ENCODE peak calls at places on chromosomes 6 and 20, in nine cellular contexts. K is GM23338, N is fibroblast of lung, H is PC-9, L is brain microvascular endothelial cell, W is heart left ventricle, B is PC-3, E is H1, U is cardiac muscle cell. A is an unnamed sample.

GRCh38 chr20:3238616-3239025 is 369 bp downstream of the SLC4A11 start:
- DNase-seq in K (peak), U (no peak), E (no peak), W (no peak), N (peak), B (peak), L (no peak), H (peak), A (peak)

GRCh38 chr6:125986956-125987617 is 747 bp downstream of the TRMT11 start:
- DNase-seq in H (no peak), E (no peak), U (no peak), L (no peak), K (peak), N (peak), B (peak), W (no peak), A (no peak)

GRCh38 chr6:159229526-159229925 is 60.3 kb downstream of the FNDC1 start:
- DNase-seq in E (no peak), N (no peak), B (no peak), U (no peak), W (no peak), L (no peak), K (no peak), H (no peak), A (no peak)

GRCh38 chr20:38321959-38322598 is 18.1 kb downstream of the BPI start:
- DNase-seq in W (peak), N (peak), L (peak), K (peak), B (peak), H (peak), E (no peak), U (peak), A (no peak)

GRCh38 chr6:5082487-5083306 is 2.4 kb upstream of the PPP1R3G start:
- DNase-seq in B (peak), N (peak), L (peak), H (peak), U (no peak), E (no peak), W (no peak), K (no peak), A (peak)

GRCh38 chr6:112310439-112311154 is 36.5 kb upstream of the RFPL4B start:
- DNase-seq in W (no peak), L (no peak), N (no peak), E (no peak), U (no peak), K (no peak), H (no peak), B (no peak), A (no peak)

GRCh38 chr6:48766349-48766748 is 655.4 kb upstream of the PTCHD4 start:
- DNase-seq in N (peak), K (no peak), U (no peak), L (peak), W (no peak), B (peak), H (peak), E (no peak), A (peak)

GRCh38 chr20:23164176-23164601 is 78.1 kb upstream of the CD93 start:
- DNase-seq in E (peak), B (no peak), W (no peak), L (no peak), K (no peak), H (no peak), U (no peak), N (no peak), A (no peak)

GRCh38 chr6:167906899-167907298 is 80.2 kb downstream of the AFDN start:
- DNase-seq in W (peak), N (peak), K (peak), E (no peak), L (peak), H (no peak), B (no peak), U (peak), A (peak)

GRCh38 chr6:149234051-149234962 is 83.2 kb upstream of the TAB2 start:
- DNase-seq in L (peak), B (peak), U (no peak), N (peak), W (no peak), H (peak), K (no peak), E (no peak), A (peak)

GRCh38 chr6:88983532-88983931 is 20.1 kb upstream of the RNGTT start:
- DNase-seq in E (peak), L (peak), W (no peak), K (peak), U (peak), H (no peak), N (peak), B (peak), A (no peak)

GRCh38 chr6:36544228-36544627 is 3.1 kb downstream of the STK38 start:
- DNase-seq in E (no peak), B (peak), L (no peak), K (no peak), N (peak), H (no peak), U (no peak), W (no peak), A (no peak)
- H3K27ac ChIP-seq in E (no peak), B (no peak), L (no peak), K (no peak), N (no peak), H (no peak), U (no peak), W (peak), A (no peak)

DNA sequence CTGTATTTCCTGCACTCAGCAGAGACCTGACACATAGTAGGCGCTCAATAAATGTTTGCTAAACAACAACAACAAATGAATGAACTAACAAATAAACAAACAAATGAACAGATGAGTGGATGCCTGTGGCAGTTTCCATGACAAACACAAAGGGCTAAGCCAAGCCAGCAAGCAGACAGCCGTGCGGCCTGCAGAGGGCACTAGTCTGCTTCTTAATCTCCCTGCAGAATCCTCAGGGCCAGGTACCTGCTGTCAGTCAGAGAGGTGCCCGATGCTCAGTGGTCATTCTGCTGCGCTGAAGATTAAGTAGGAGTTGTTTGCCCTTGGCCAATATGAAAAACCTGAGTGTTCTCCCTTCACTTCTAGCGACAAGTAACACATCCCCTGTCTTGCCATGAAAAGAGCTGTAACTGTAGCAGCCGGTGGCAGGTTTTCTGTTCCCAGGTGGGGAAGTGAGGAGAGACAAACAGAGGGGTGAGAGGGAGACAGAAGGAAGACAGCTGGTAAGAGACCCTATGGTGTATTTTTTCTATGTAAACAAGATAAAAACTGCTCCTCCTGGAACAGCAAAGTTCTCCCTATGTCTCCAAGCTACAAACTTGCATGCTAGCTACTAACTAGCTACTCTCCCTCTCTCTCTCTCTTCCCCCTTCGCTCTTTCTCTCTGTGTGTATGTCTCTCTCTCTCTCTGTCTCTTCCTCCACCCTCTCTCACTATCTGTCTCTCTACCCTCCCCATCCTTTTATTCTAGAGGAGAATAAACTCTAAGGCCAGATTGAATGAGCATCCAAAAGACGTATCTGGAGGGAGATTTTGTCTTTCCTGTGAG is at the start of gene MC3R:
- DNase-seq in B (peak), L (peak), K (peak), U (peak), N (peak), E (peak), W (no peak), H (peak), A (no peak)
- TF ChIP-seq CTCF in B (peak), L (peak), K (peak), U (peak), N (peak), E (peak), W (peak), H (peak), A (peak)

GRCh38 chr20:50866036-50866685 is 65.1 kb downstream of the ADNP start:
- DNase-seq in B (no peak), K (no peak), N (no peak), U (no peak), W (no peak), H (no peak), E (no peak), L (no peak), A (no peak)

GRCh38 chr20:50862546-50862945 is 67.7 kb downstream of the BCAS4 start:
- DNase-seq in U (no peak), E (no peak), H (no peak), B (no peak), N (no peak), L (no peak), K (peak), W (no peak), A (no peak)

GRCh38 chr20:50867805-50868204 is 63.4 kb downstream of the ADNP start:
- DNase-seq in N (no peak), H (no peak), W (no peak), L (no peak), U (no peak), B (no peak), E (no peak), K (no peak), A (no peak)

GRCh38 chr20:50865591-50865990 is 65.6 kb downstream of the ADNP start:
- DNase-seq in H (no peak), U (no peak), L (no peak), K (no peak), B (no peak), W (no peak), N (no peak), E (no peak), A (no peak)

DNA sequence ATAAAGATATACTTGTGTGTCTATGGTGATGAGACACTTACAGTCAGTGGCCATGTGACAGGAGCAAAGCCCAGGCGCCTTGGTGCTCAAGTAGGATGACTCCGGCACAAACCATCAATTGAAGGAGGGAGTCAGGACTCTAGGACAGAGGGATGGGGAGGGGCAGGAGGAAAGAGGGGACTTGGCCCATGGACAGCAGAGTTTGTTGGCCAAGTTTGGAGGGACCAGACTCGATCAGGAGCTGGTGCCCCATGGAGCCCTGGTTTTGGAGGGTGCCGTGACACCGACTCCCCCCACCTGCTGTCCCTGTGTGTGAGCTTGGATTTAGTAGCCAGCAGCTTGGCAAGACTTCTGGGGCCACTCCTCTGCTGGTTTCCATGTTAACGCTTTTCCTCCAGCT is 66.1 kb downstream of the ADNP start:
- DNase-seq in W (no peak), E (no peak), H (no peak), B (no peak), K (no peak), U (no peak), N (no peak), L (no peak), A (no peak)
- H3K27ac ChIP-seq in W (no peak), E (no peak), H (no peak), B (no peak), K (no peak), U (no peak), N (no peak), L (no peak), A (no peak)

GRCh38 chr6:32622545-32623401 is 14.4 kb upstream of the HLA-DQA1 start:
- DNase-seq in W (peak), L (no peak), H (peak), E (no peak), N (peak), U (peak), K (peak), B (peak), A (peak)
- TF ChIP-seq CTCF in W (peak), L (peak), H (peak), E (peak), N (no peak), U (peak), K (peak), B (peak), A (no peak)

GRCh38 chr20:46828471-46828870 is 66.2 kb upstream of the EYA2 start:
- DNase-seq in U (no peak), E (no peak), L (peak), N (peak), K (no peak), H (no peak), B (peak), W (no peak), A (peak)

GRCh38 chr20:46826343-46826984 is 68.2 kb upstream of the EYA2 start:
- DNase-seq in B (no peak), E (no peak), N (peak), H (no peak), K (no peak), L (peak), U (no peak), W (no peak), A (peak)

GRCh38 chr20:46831633-46832011 is 63.0 kb upstream of the EYA2 start:
- DNase-seq in W (no peak), U (no peak), K (no peak), N (no peak), H (no peak), B (no peak), L (no peak), E (no peak), A (no peak)

GRCh38 chr20:46830886-46831632 is 63.6 kb upstream of the EYA2 start:
- DNase-seq in E (no peak), B (no peak), L (no peak), H (no peak), U (no peak), N (no peak), K (no peak), W (no peak), A (no peak)

DNA sequence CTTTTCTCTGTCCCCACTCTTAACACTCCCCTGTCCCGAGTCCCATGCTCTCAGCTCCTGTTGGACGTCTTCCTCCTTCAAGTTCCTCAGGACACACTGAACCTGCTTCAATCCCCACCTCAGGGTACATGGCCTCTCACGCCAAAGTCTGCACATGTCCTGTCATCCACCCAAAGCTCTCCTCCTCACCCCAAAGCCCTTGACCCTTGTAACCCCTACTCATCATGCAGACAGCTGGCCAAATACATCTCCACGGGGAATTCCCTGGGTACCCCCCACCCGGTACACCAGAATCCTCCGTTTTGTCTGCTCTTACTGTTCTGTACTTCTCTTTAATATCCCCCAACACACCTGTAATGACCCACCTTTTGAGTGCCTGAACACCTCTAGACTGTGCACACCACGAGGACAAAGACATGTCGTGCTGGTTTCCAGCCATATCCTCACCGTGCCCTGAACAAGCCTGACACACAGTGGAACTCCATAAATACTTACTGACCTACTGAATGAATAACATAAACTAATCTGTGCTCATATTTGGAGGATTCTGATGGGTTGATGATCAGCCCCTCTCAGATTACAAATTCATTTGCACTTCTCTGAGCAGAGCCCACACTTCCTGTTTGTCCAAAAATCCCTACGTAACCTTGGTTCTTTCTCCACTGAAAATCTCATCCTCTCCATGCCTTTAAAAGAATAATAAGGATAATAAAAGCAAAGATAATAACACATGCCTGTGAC is 66.8 kb upstream of the EYA2 start:
- DNase-seq in L (no peak), E (no peak), W (no peak), U (no peak), B (peak), N (peak), H (no peak), K (no peak), A (no peak)
- H3K27ac ChIP-seq in L (no peak), E (no peak), W (no peak), U (no peak), B (no peak), N (no peak), H (no peak), K (no peak), A (no peak)

GRCh38 chr6:114638346-114638745 is 295.5 kb upstream of the HS3ST5 start:
- DNase-seq in K (peak), E (peak), N (peak), B (no peak), W (no peak), L (no peak), H (no peak), U (no peak), A (no peak)
- TF ChIP-seq CTCF in K (peak), E (peak), N (no peak), B (no peak), W (no peak), L (no peak), H (no peak), U (no peak), A (no peak)